ENCODE peak calls at places on chromosomes 12 and 14, in ten cellular contexts. L, Q, O, C, T, G, W, E, S and A are unnamed samples.
A peak's percentile ranks its signal among the peaks of the same experiment; 100 is the strongest.

GRCh38 chr14:36784541-36784940 is 122.9 kb downstream of the PAX9 start:
- DNase-seq in O (no peak), G (no peak), Q (no peak), W (no peak), S (no peak), E (no peak), L (no peak), C (no peak), T (no peak), A (no peak)

GRCh38 chr12:10624631-10625030 is 11.2 kb upstream of the MAGOHB start:
- DNase-seq in Q (no peak), C (no peak), T (no peak), G (no peak), E (no peak), S (no peak), L (no peak), W (no peak), O (no peak), A (no peak)

GRCh38 chr12:132324173-132324572 is 5.2 kb downstream of the GALNT9 start:
- DNase-seq in Q (no peak), W (no peak), G (no peak), T (no peak), L (no peak), C (no peak), E (no peak), S (no peak), O (no peak), A (no peak)

GRCh38 chr14:64938972-64939816 is 3.4 kb downstream of the GPX2 start:
- DNase-seq in S (no peak), L (no peak), W (no peak), T (no peak), E (peak; percentile 43), O (no peak), G (no peak), Q (no peak), C (no peak), A (no peak)

GRCh38 chr14:55129086-55129427 is at the start of gene LGALS3:
- DNase-seq in E (peak; percentile 88), L (peak; percentile 80), G (peak; percentile 56), Q (peak; percentile 86), S (peak; percentile 50), W (peak; percentile 82), O (peak; percentile 78), C (peak; percentile 75), T (peak; percentile 87), A (peak; percentile 87)

GRCh38 chr14:36655963-36656768 is 5.5 kb upstream of the PAX9 start:
- DNase-seq in W (no peak), L (peak; percentile 66), T (no peak), C (no peak), S (no peak), E (peak; percentile 32), O (no peak), Q (no peak), G (no peak), A (peak; percentile 73)

GRCh38 chr14:74015965-74016364 is 3.1 kb downstream of the ENTPD5 start:
- DNase-seq in C (no peak), L (no peak), T (no peak), O (no peak), G (no peak), E (no peak), Q (no peak), W (no peak), S (peak; percentile 22), A (no peak)

GRCh38 chr12:120654656-120655055 is 14.2 kb downstream of the CABP1 start:
- DNase-seq in L (no peak), T (peak; percentile 81), S (no peak), O (no peak), W (no peak), Q (peak; percentile 90), G (no peak), E (peak; percentile 36), C (no peak), A (peak; percentile 46)

GRCh38 chr12:11746940-11747716 is 97.7 kb downstream of the ETV6 start:
- DNase-seq in G (no peak), W (no peak), S (no peak), O (no peak), Q (no peak), L (no peak), T (no peak), E (no peak), C (no peak), A (no peak)

GRCh38 chr14:102605026-102605425 is 12.6 kb downstream of the RCOR1 start:
- DNase-seq in E (no peak), S (no peak), C (peak; percentile 89), G (no peak), Q (no peak), T (no peak), O (peak; percentile 28), L (no peak), W (peak; percentile 64), A (no peak)

GRCh38 chr12:97899956-97900355 is 437.4 kb downstream of the RMST start:
- DNase-seq in Q (no peak), W (no peak), S (no peak), O (no peak), G (no peak), C (no peak), E (no peak), T (no peak), L (no peak), A (no peak)

GRCh38 chr12:55658635-55659391 is 22.1 kb downstream of the OR10P1 start:
- DNase-seq in Q (no peak), O (no peak), W (no peak), G (peak; percentile 44), E (no peak), T (no peak), L (no peak), C (no peak), S (no peak), A (no peak)

GRCh38 chr12:81543621-81544139 is 215.5 kb downstream of the PPFIA2 start:
- DNase-seq in O (no peak), T (no peak), C (no peak), Q (no peak), S (no peak), G (no peak), W (no peak), L (no peak), E (no peak), A (no peak)

GRCh38 chr14:55333785-55334485 is 62.7 kb downstream of the FBXO34 start:
- DNase-seq in L (no peak), T (no peak), W (no peak), Q (no peak), O (no peak), S (no peak), E (no peak), C (no peak), G (no peak), A (no peak)

GRCh38 chr12:53777936-53778644 is 26.3 kb upstream of the CISTR start:
- DNase-seq in W (no peak), O (no peak), E (no peak), G (no peak), T (no peak), L (no peak), Q (no peak), C (no peak), S (no peak), A (no peak)

GRCh38 chr12:20101046-20101445 is 267.3 kb upstream of the PDE3A start:
- DNase-seq in E (no peak), T (peak; percentile 66), S (no peak), L (no peak), W (no peak), C (no peak), G (no peak), Q (peak; percentile 68), O (no peak), A (no peak)

GRCh38 chr14:52055215-52055614 is 13.6 kb downstream of the NID2 start:
- DNase-seq in G (no peak), O (no peak), Q (no peak), E (no peak), S (no peak), T (no peak), L (no peak), C (no peak), W (no peak), A (no peak)

GRCh38 chr12:113007166-113007565 is 28.8 kb downstream of the OAS2 start:
- DNase-seq in G (peak; percentile 67), E (no peak), S (no peak), T (no peak), W (no peak), L (no peak), O (no peak), C (no peak), Q (no peak), A (no peak)

GRCh38 chr14:45284802-45285201 is 31.8 kb upstream of the MIS18BP1 start:
- DNase-seq in E (no peak), S (peak; percentile 2), C (no peak), G (no peak), T (no peak), O (no peak), W (no peak), L (no peak), Q (no peak), A (no peak)
- TF ChIP-seq CTCF in E (no peak), S (no peak), C (no peak), G (no peak), T (no peak), O (no peak), W (no peak), L (no peak), Q (no peak), A (no peak)

GRCh38 chr12:96220902-96221301 is 26.7 kb downstream of the ELK3 start:
- DNase-seq in G (no peak), S (no peak), E (no peak), T (peak; percentile 91), W (no peak), O (no peak), L (no peak), Q (no peak), C (peak; percentile 16), A (no peak)
- H3K4me1 ChIP-seq in G (no peaks in the 10 kb centered on the region), S (no peaks in the 10 kb centered on the region), E (peaks cover 15% of the 10 kb centered on the region), T (peaks cover 22% of the 10 kb centered on the region), W (no peaks in the 10 kb centered on the region), O (peaks cover 19% of the 10 kb centered on the region), L (peaks cover 47% of the 10 kb centered on the region), Q (no peaks in the 10 kb centered on the region), C (no peaks in the 10 kb centered on the region), A (peaks cover 8% of the 10 kb centered on the region)

GRCh38 chr14:92582706-92583452 is 69.3 kb downstream of the RIN3 start:
- DNase-seq in S (no peak), G (no peak), W (no peak), C (no peak), Q (peak; percentile 46), T (no peak), O (no peak), E (no peak), L (no peak), A (no peak)
- TF ChIP-seq POLR2A in S (no peak), G (no peak), W (no peak), C (no peak), Q (no peak), T (no peak), O (no peak), E (no peak), L (no peak), A (no peak)

DNA sequence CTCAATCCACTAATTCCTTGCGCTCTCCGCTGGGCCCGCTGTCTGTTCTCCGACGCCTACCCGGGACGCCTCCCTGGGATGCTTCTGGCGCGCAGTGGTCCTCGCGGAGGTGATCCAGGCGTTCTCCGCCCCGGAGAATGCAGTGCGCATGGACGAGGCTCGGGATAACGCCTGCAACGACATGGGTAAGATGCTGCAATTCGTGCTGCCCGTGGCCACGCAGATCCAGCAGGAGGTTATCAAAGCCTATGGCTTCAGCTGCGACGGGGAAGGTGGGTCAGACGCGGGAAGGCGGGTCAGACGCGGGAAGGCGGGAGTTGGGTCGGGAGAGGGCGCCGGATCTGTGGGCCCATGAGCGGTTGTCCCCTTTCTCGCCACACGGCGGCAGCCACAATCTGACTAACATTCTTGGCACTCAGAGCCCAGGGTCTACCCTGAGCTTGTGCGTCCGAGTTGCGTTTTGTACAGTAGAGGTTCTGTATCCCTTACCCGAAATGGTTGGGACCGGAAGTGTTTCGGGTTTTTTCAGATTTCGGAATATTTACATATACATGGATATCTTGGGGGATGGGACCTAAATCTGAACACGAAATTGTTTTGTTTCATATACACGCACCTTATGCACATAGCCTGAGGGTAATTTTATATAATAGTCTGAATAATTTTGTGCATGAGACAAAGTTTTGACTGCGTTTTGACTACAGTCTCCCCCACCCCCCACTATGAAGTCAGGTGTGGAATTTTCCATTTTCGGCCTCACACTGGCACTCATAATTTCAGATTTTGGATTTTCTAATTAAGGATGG is 762 bp downstream of the C12orf57 start:
- DNase-seq in Q (peak; percentile 98), E (peak; percentile 96), L (peak; percentile 93), S (peak; percentile 92), T (peak; percentile 95), W (peak; percentile 95), G (peak; percentile 95), O (peak; percentile 95), C (peak; percentile 92), A (peak; percentile 95)
- TF ChIP-seq CTCF in Q (peak; percentile 77), E (peak; percentile 99), L (peak; percentile 85), S (peak; percentile 84), T (peak; percentile 94), W (peak; percentile 97), G (peak; percentile 58), O (peak; percentile 77), C (peak; percentile 94), A (peak; percentile 91)